ENCODE peak calls at places on chromosomes 6 and 20, in seven cellular contexts. One of them, this sample, is unnamed.

GRCh38 chr20:17504326-17504897 is 26.8 kb downstream of the BFSP1 start:
- DNase-seq in stomach: no peak
- DNase-seq in stimulated activated naive CD8-positive, alpha-beta T cell treated with anti-CD3 and anti-CD28 coated beads, Interleukin-15, Interleukin-2, amounts not matched to agents 100 U/mL and 50 U/mL, for 24 hours: peak
- DNase-seq in mesenteric fat pad: peak
- DNase-seq in LHCN-M2: no peak
- DNase-seq in nucleus accumbens: no peak
- DNase-seq in mesothelial cell of epicardium: no peak
- DNase-seq in this sample: no peak

GRCh38 chr6:157893238-157893637 is 70.2 kb downstream of the SNX9 start:
- DNase-seq in stomach: no peak
- DNase-seq in stimulated activated naive CD8-positive, alpha-beta T cell treated with anti-CD3 and anti-CD28 coated beads, Interleukin-15, Interleukin-2, amounts not matched to agents 100 U/mL and 50 U/mL, for 24 hours: peak
- DNase-seq in mesenteric fat pad: no peak
- DNase-seq in mesothelial cell of epicardium: no peak
- DNase-seq in nucleus accumbens: no peak
- DNase-seq in LHCN-M2: no peak
- DNase-seq in this sample: no peak

GRCh38 chr20:1280421-1281102 is 14.5 kb downstream of the SNPH start:
- DNase-seq in mesenteric fat pad: peak
- DNase-seq in stomach: no peak
- DNase-seq in LHCN-M2: peak
- DNase-seq in nucleus accumbens: no peak
- DNase-seq in mesothelial cell of epicardium: no peak
- DNase-seq in stimulated activated naive CD8-positive, alpha-beta T cell treated with anti-CD3 and anti-CD28 coated beads, Interleukin-15, Interleukin-2, amounts not matched to agents 100 U/mL and 50 U/mL, for 24 hours: no peak
- DNase-seq in this sample: no peak

GRCh38 chr20:32234135-32234808 is 26.6 kb downstream of the POFUT1 start:
- DNase-seq in stomach: no peak
- DNase-seq in stimulated activated naive CD8-positive, alpha-beta T cell treated with anti-CD3 and anti-CD28 coated beads, Interleukin-15, Interleukin-2, amounts not matched to agents 100 U/mL and 50 U/mL, for 24 hours: no peak
- DNase-seq in LHCN-M2: no peak
- DNase-seq in nucleus accumbens: no peak
- DNase-seq in mesothelial cell of epicardium: no peak
- DNase-seq in mesenteric fat pad: no peak
- DNase-seq in this sample: no peak

GRCh38 chr6:30939473-30939872 is 1.3 kb upstream of the MUCL3 start:
- DNase-seq in nucleus accumbens: no peak
- DNase-seq in stomach: peak
- DNase-seq in stimulated activated naive CD8-positive, alpha-beta T cell treated with anti-CD3 and anti-CD28 coated beads, Interleukin-15, Interleukin-2, amounts not matched to agents 100 U/mL and 50 U/mL, for 24 hours: no peak
- DNase-seq in LHCN-M2: no peak
- DNase-seq in mesothelial cell of epicardium: no peak
- DNase-seq in mesenteric fat pad: no peak
- DNase-seq in this sample: no peak

GRCh38 chr6:52420668-52421358 is 671 bp downstream of the EFHC1 start:
- DNase-seq in mesenteric fat pad: no peak
- DNase-seq in LHCN-M2: peak
- DNase-seq in stomach: no peak
- DNase-seq in stimulated activated naive CD8-positive, alpha-beta T cell treated with anti-CD3 and anti-CD28 coated beads, Interleukin-15, Interleukin-2, amounts not matched to agents 100 U/mL and 50 U/mL, for 24 hours: no peak
- DNase-seq in mesothelial cell of epicardium: no peak
- DNase-seq in nucleus accumbens: peak
- DNase-seq in this sample: no peak

GRCh38 chr6:49668083-49668511 is 31.5 kb upstream of the RHAG start:
- DNase-seq in mesenteric fat pad: no peak
- DNase-seq in nucleus accumbens: no peak
- DNase-seq in LHCN-M2: no peak
- DNase-seq in stomach: no peak
- DNase-seq in mesothelial cell of epicardium: no peak
- DNase-seq in stimulated activated naive CD8-positive, alpha-beta T cell treated with anti-CD3 and anti-CD28 coated beads, Interleukin-15, Interleukin-2, amounts not matched to agents 100 U/mL and 50 U/mL, for 24 hours: no peak
- DNase-seq in this sample: no peak

GRCh38 chr6:15255481-15256414 is 9.9 kb downstream of the JARID2 start:
- DNase-seq in nucleus accumbens: no peak
- DNase-seq in stomach: no peak
- DNase-seq in LHCN-M2: peak
- DNase-seq in stimulated activated naive CD8-positive, alpha-beta T cell treated with anti-CD3 and anti-CD28 coated beads, Interleukin-15, Interleukin-2, amounts not matched to agents 100 U/mL and 50 U/mL, for 24 hours: no peak
- DNase-seq in mesothelial cell of epicardium: no peak
- DNase-seq in mesenteric fat pad: no peak
- DNase-seq in this sample: no peak

GRCh38 chr6:137637161-137637560 is 143.0 kb upstream of the OLIG3 start:
- DNase-seq in mesenteric fat pad: no peak
- DNase-seq in stomach: no peak
- DNase-seq in nucleus accumbens: no peak
- DNase-seq in stimulated activated naive CD8-positive, alpha-beta T cell treated with anti-CD3 and anti-CD28 coated beads, Interleukin-15, Interleukin-2, amounts not matched to agents 100 U/mL and 50 U/mL, for 24 hours: no peak
- DNase-seq in LHCN-M2: peak
- DNase-seq in mesothelial cell of epicardium: no peak
- DNase-seq in this sample: no peak

GRCh38 chr20:46802696-46803445 is 91.8 kb upstream of the EYA2 start:
- DNase-seq in mesenteric fat pad: no peak
- DNase-seq in stomach: no peak
- DNase-seq in nucleus accumbens: no peak
- DNase-seq in mesothelial cell of epicardium: no peak
- DNase-seq in LHCN-M2: no peak
- DNase-seq in stimulated activated naive CD8-positive, alpha-beta T cell treated with anti-CD3 and anti-CD28 coated beads, Interleukin-15, Interleukin-2, amounts not matched to agents 100 U/mL and 50 U/mL, for 24 hours: no peak
- DNase-seq in this sample: no peak

GRCh38 chr6:26431258-26432162 is 8.8 kb upstream of the BTN3A3 start:
- DNase-seq in LHCN-M2: peak
- DNase-seq in stimulated activated naive CD8-positive, alpha-beta T cell treated with anti-CD3 and anti-CD28 coated beads, Interleukin-15, Interleukin-2, amounts not matched to agents 100 U/mL and 50 U/mL, for 24 hours: no peak
- DNase-seq in mesenteric fat pad: no peak
- DNase-seq in nucleus accumbens: no peak
- DNase-seq in mesothelial cell of epicardium: no peak
- DNase-seq in stomach: no peak
- DNase-seq in this sample: no peak

GRCh38 chr20:2700913-2701620 is 8.5 kb downstream of the EBF4 start:
- DNase-seq in LHCN-M2: no peak
- DNase-seq in stomach: no peak
- DNase-seq in nucleus accumbens: peak
- DNase-seq in mesenteric fat pad: no peak
- DNase-seq in stimulated activated naive CD8-positive, alpha-beta T cell treated with anti-CD3 and anti-CD28 coated beads, Interleukin-15, Interleukin-2, amounts not matched to agents 100 U/mL and 50 U/mL, for 24 hours: no peak
- DNase-seq in mesothelial cell of epicardium: no peak
- DNase-seq in this sample: peak

GRCh38 chr6:108838101-108838717 is 10.0 kb upstream of the ARMC2 start:
- DNase-seq in mesothelial cell of epicardium: no peak
- DNase-seq in mesenteric fat pad: no peak
- DNase-seq in stimulated activated naive CD8-positive, alpha-beta T cell treated with anti-CD3 and anti-CD28 coated beads, Interleukin-15, Interleukin-2, amounts not matched to agents 100 U/mL and 50 U/mL, for 24 hours: no peak
- DNase-seq in nucleus accumbens: peak
- DNase-seq in stomach: no peak
- DNase-seq in LHCN-M2: no peak
- DNase-seq in this sample: no peak

GRCh38 chr6:10425973-10426780 is 11.3 kb upstream of the TFAP2A start:
- DNase-seq in mesothelial cell of epicardium: no peak
- DNase-seq in LHCN-M2: no peak
- DNase-seq in mesenteric fat pad: no peak
- DNase-seq in stomach: peak
- DNase-seq in stimulated activated naive CD8-positive, alpha-beta T cell treated with anti-CD3 and anti-CD28 coated beads, Interleukin-15, Interleukin-2, amounts not matched to agents 100 U/mL and 50 U/mL, for 24 hours: no peak
- DNase-seq in nucleus accumbens: no peak
- DNase-seq in this sample: no peak

GRCh38 chr6:16544006-16544405 is 217.3 kb downstream of the ATXN1 start:
- DNase-seq in mesenteric fat pad: no peak
- DNase-seq in stomach: no peak
- DNase-seq in mesothelial cell of epicardium: no peak
- DNase-seq in nucleus accumbens: no peak
- DNase-seq in LHCN-M2: peak
- DNase-seq in stimulated activated naive CD8-positive, alpha-beta T cell treated with anti-CD3 and anti-CD28 coated beads, Interleukin-15, Interleukin-2, amounts not matched to agents 100 U/mL and 50 U/mL, for 24 hours: no peak
- DNase-seq in this sample: no peak

GRCh38 chr20:50559856-50560623 is 49.9 kb downstream of the PTPN1 start:
- DNase-seq in stimulated activated naive CD8-positive, alpha-beta T cell treated with anti-CD3 and anti-CD28 coated beads, Interleukin-15, Interleukin-2, amounts not matched to agents 100 U/mL and 50 U/mL, for 24 hours: no peak
- DNase-seq in stomach: no peak
- DNase-seq in mesenteric fat pad: no peak
- DNase-seq in nucleus accumbens: no peak
- DNase-seq in mesothelial cell of epicardium: no peak
- DNase-seq in LHCN-M2: no peak
- DNase-seq in this sample: no peak

GRCh38 chr20:63381781-63382431 is 20.8 kb upstream of the CHRNA4 start:
- DNase-seq in LHCN-M2: no peak
- DNase-seq in stomach: no peak
- DNase-seq in nucleus accumbens: no peak
- DNase-seq in mesothelial cell of epicardium: no peak
- DNase-seq in mesenteric fat pad: no peak
- DNase-seq in stimulated activated naive CD8-positive, alpha-beta T cell treated with anti-CD3 and anti-CD28 coated beads, Interleukin-15, Interleukin-2, amounts not matched to agents 100 U/mL and 50 U/mL, for 24 hours: peak
- DNase-seq in this sample: no peak

GRCh38 chr6:55886185-55886836 is 10.9 kb upstream of the BMP5 start:
- DNase-seq in stimulated activated naive CD8-positive, alpha-beta T cell treated with anti-CD3 and anti-CD28 coated beads, Interleukin-15, Interleukin-2, amounts not matched to agents 100 U/mL and 50 U/mL, for 24 hours: no peak
- DNase-seq in mesenteric fat pad: no peak
- DNase-seq in mesothelial cell of epicardium: no peak
- DNase-seq in stomach: no peak
- DNase-seq in LHCN-M2: peak
- DNase-seq in nucleus accumbens: no peak
- DNase-seq in this sample: no peak

GRCh38 chr20:59908855-59909254 is 24.6 kb downstream of the SYCP2 start:
- DNase-seq in LHCN-M2: no peak
- DNase-seq in nucleus accumbens: no peak
- DNase-seq in stomach: no peak
- DNase-seq in mesenteric fat pad: no peak
- DNase-seq in stimulated activated naive CD8-positive, alpha-beta T cell treated with anti-CD3 and anti-CD28 coated beads, Interleukin-15, Interleukin-2, amounts not matched to agents 100 U/mL and 50 U/mL, for 24 hours: no peak
- DNase-seq in mesothelial cell of epicardium: no peak
- DNase-seq in this sample: no peak

GRCh38 chr6:14986370-14986769 is 259.5 kb upstream of the JARID2 start:
- DNase-seq in stomach: no peak
- DNase-seq in stimulated activated naive CD8-positive, alpha-beta T cell treated with anti-CD3 and anti-CD28 coated beads, Interleukin-15, Interleukin-2, amounts not matched to agents 100 U/mL and 50 U/mL, for 24 hours: no peak
- DNase-seq in LHCN-M2: no peak
- DNase-seq in mesothelial cell of epicardium: no peak
- DNase-seq in mesenteric fat pad: no peak
- DNase-seq in nucleus accumbens: no peak
- DNase-seq in this sample: no peak

GRCh38 chr20:38751360-38751976 is 3.2 kb downstream of the ACTR5 start:
- DNase-seq in stimulated activated naive CD8-positive, alpha-beta T cell treated with anti-CD3 and anti-CD28 coated beads, Interleukin-15, Interleukin-2, amounts not matched to agents 100 U/mL and 50 U/mL, for 24 hours: peak
- DNase-seq in nucleus accumbens: no peak
- DNase-seq in mesenteric fat pad: no peak
- DNase-seq in mesothelial cell of epicardium: no peak
- DNase-seq in stomach: no peak
- DNase-seq in LHCN-M2: no peak
- DNase-seq in this sample: no peak

GRCh38 chr20:22407237-22408193 is 176.9 kb downstream of the FOXA2 start:
- DNase-seq in stimulated activated naive CD8-positive, alpha-beta T cell treated with anti-CD3 and anti-CD28 coated beads, Interleukin-15, Interleukin-2, amounts not matched to agents 100 U/mL and 50 U/mL, for 24 hours: no peak
- DNase-seq in mesothelial cell of epicardium: no peak
- DNase-seq in nucleus accumbens: no peak
- DNase-seq in mesenteric fat pad: no peak
- DNase-seq in stomach: no peak
- DNase-seq in LHCN-M2: no peak
- DNase-seq in this sample: no peak

GRCh38 chr6:72246926-72247325 is 360.6 kb downstream of the RIMS1 start:
- DNase-seq in nucleus accumbens: no peak
- DNase-seq in LHCN-M2: peak
- DNase-seq in mesenteric fat pad: no peak
- DNase-seq in stimulated activated naive CD8-positive, alpha-beta T cell treated with anti-CD3 and anti-CD28 coated beads, Interleukin-15, Interleukin-2, amounts not matched to agents 100 U/mL and 50 U/mL, for 24 hours: no peak
- DNase-seq in stomach: no peak
- DNase-seq in mesothelial cell of epicardium: no peak
- DNase-seq in this sample: no peak

GRCh38 chr20:51480507-51481270 is 61.8 kb downstream of the NFATC2 start:
- DNase-seq in LHCN-M2: no peak
- DNase-seq in mesothelial cell of epicardium: no peak
- DNase-seq in nucleus accumbens: no peak
- DNase-seq in stomach: no peak
- DNase-seq in stimulated activated naive CD8-positive, alpha-beta T cell treated with anti-CD3 and anti-CD28 coated beads, Interleukin-15, Interleukin-2, amounts not matched to agents 100 U/mL and 50 U/mL, for 24 hours: peak
- DNase-seq in mesenteric fat pad: peak
- DNase-seq in this sample: no peak

GRCh38 chr6:141464490-141464889 is 668.2 kb upstream of the GJE1 start:
- DNase-seq in mesenteric fat pad: no peak
- DNase-seq in nucleus accumbens: peak
- DNase-seq in stimulated activated naive CD8-positive, alpha-beta T cell treated with anti-CD3 and anti-CD28 coated beads, Interleukin-15, Interleukin-2, amounts not matched to agents 100 U/mL and 50 U/mL, for 24 hours: no peak
- DNase-seq in stomach: no peak
- DNase-seq in mesothelial cell of epicardium: no peak
- DNase-seq in LHCN-M2: peak
- DNase-seq in this sample: no peak

GRCh38 chr20:63467294-63468083 is 5.0 kb downstream of the KCNQ2 start:
- DNase-seq in mesothelial cell of epicardium: no peak
- DNase-seq in LHCN-M2: no peak
- DNase-seq in stimulated activated naive CD8-positive, alpha-beta T cell treated with anti-CD3 and anti-CD28 coated beads, Interleukin-15, Interleukin-2, amounts not matched to agents 100 U/mL and 50 U/mL, for 24 hours: no peak
- DNase-seq in mesenteric fat pad: no peak
- DNase-seq in nucleus accumbens: no peak
- DNase-seq in stomach: no peak
- DNase-seq in this sample: no peak

GRCh38 chr6:31836676-31837611 is 9.4 kb downstream of the HSPA1B start:
- DNase-seq in mesenteric fat pad: no peak
- DNase-seq in stomach: no peak
- DNase-seq in mesothelial cell of epicardium: no peak
- DNase-seq in LHCN-M2: peak
- DNase-seq in nucleus accumbens: no peak
- DNase-seq in stimulated activated naive CD8-positive, alpha-beta T cell treated with anti-CD3 and anti-CD28 coated beads, Interleukin-15, Interleukin-2, amounts not matched to agents 100 U/mL and 50 U/mL, for 24 hours: no peak
- DNase-seq in this sample: no peak

GRCh38 chr20:47689726-47690125 is 95.6 kb downstream of the SULF2 start:
- DNase-seq in mesothelial cell of epicardium: no peak
- DNase-seq in nucleus accumbens: no peak
- DNase-seq in mesenteric fat pad: no peak
- DNase-seq in LHCN-M2: no peak
- DNase-seq in stomach: no peak
- DNase-seq in stimulated activated naive CD8-positive, alpha-beta T cell treated with anti-CD3 and anti-CD28 coated beads, Interleukin-15, Interleukin-2, amounts not matched to agents 100 U/mL and 50 U/mL, for 24 hours: no peak
- DNase-seq in this sample: no peak

This sample was measured in dorsolateral prefrontal cortex.